ENCODE peak calls at places on chromosomes 16 and 17, in four cellular contexts. Q is ELF-1, M is caudate nucleus, B is cardiac fibroblast. H is an unnamed sample.

GRCh38 chr17:66625321-66625767 is 209.6 kb upstream of the CACNG5 start:
- DNase-seq in Q (no peak), M (no peak), B (peak), H (peak)

GRCh38 chr16:28183441-28183840 is 28.3 kb downstream of the XPO6 start:
- DNase-seq in Q (no peak), M (no peak), B (no peak), H (no peak)

GRCh38 chr17:32930512-32930911 is 2.6 kb downstream of the TMEM98 start:
- DNase-seq in Q (no peak), M (no peak), B (no peak), H (no peak)

GRCh38 chr17:3639981-3640596 is 3.5 kb downstream of the CTNS start:
- DNase-seq in Q (peak), M (no peak), B (peak), H (no peak)

GRCh38 chr17:40168262-40168832 is 8.9 kb upstream of the RAPGEFL1 start:
- DNase-seq in Q (peak), M (no peak), B (peak), H (peak)

GRCh38 chr17:48907713-48908046 is 527 bp upstream of the UBE2Z start:
- DNase-seq in Q (no peak), M (no peak), B (peak), H (peak)

GRCh38 chr16:14489460-14489859 is 140.6 kb downstream of the PARN start:
- DNase-seq in Q (peak), M (no peak), B (no peak), H (no peak)

GRCh38 chr17:204427-205175 is 23.2 kb upstream of the DOC2B start:
- DNase-seq in Q (no peak), M (no peak), B (no peak), H (no peak)

GRCh38 chr16:31711344-31711845 is 162.2 kb upstream of the ZNF267 start:
- DNase-seq in Q (no peak), M (no peak), B (no peak), H (no peak)

GRCh38 chr16:88413231-88413630 is 30.5 kb downstream of the ZNF469 start:
- DNase-seq in Q (no peak), M (no peak), B (no peak), H (no peak)

GRCh38 chr17:14302421-14303099 is 1.7 kb downstream of the HS3ST3B1 start:
- DNase-seq in Q (peak), M (peak), B (peak), H (peak)

GRCh38 chr16:67525176-67525860 is 3.3 kb upstream of the RIPOR1 start:
- DNase-seq in Q (peak), M (no peak), B (no peak), H (peak)

GRCh38 chr16:66606000-66606751 is 1.7 kb downstream of the CMTM3 start:
- DNase-seq in Q (no peak), M (no peak), B (no peak), H (no peak)

GRCh38 chr17:68290268-68290954 is 516 bp downstream of the SLC16A6 start:
- DNase-seq in Q (peak), M (peak), B (no peak), H (peak)

GRCh38 chr16:3938843-3939624 is 58.5 kb upstream of the CREBBP start:
- DNase-seq in Q (peak), M (peak), B (peak), H (peak)

GRCh38 chr17:76032073-76032779 is 5.1 kb upstream of the EVPL start:
- DNase-seq in Q (no peak), M (no peak), B (no peak), H (no peak)

GRCh38 chr16:84883301-84883700 is 63.5 kb downstream of the CRISPLD2 start:
- DNase-seq in Q (peak), M (no peak), B (no peak), H (no peak)

GRCh38 chr17:44564429-44564828 is 7.1 kb downstream of the FZD2 start:
- DNase-seq in Q (no peak), M (no peak), B (no peak), H (no peak)

GRCh38 chr17:4513113-4514032 is 14.7 kb downstream of the SPNS2 start:
- DNase-seq in Q (peak), M (no peak), B (no peak), H (no peak)

GRCh38 chr16:13633381-13633861 is 286.5 kb upstream of the ERCC4 start:
- DNase-seq in Q (peak), M (no peak), B (no peak), H (no peak)

GRCh38 chr17:80726558-80727408 is 182.1 kb downstream of the RPTOR start:
- DNase-seq in Q (no peak), M (no peak), B (no peak), H (no peak)

GRCh38 chr17:29178750-29179231 is 1.4 kb downstream of the MYO18A start:
- DNase-seq in Q (no peak), M (peak), B (no peak), H (no peak)

GRCh38 chr16:65497571-65497970 is 375.7 kb upstream of the CDH11 start:
- DNase-seq in Q (no peak), M (no peak), B (no peak), H (peak)

GRCh38 chr17:82984751-82985435 is 94.5 kb upstream of the METRNL start:
- DNase-seq in Q (no peak), M (no peak), B (no peak), H (no peak)

GRCh38 chr16:81616321-81617020 is 162.6 kb upstream of the PLCG2 start:
- DNase-seq in Q (peak), M (peak), B (peak), H (peak)

GRCh38 chr17:17416007-17416399 is 60.8 kb upstream of the MED9 start:
- DNase-seq in Q (peak), M (no peak), B (peak), H (peak)

GRCh38 chr17:82084373-82085030 is 13.5 kb downstream of the FASN start:
- DNase-seq in Q (no peak), M (no peak), B (no peak), H (no peak)

H was measured in astrocyte of the hippocampus.